ENCODE peak calls at places on chromosomes 2 and 18, in four cellular contexts. U is activated effector memory CD4-positive, alpha-beta T cell treated with anti-CD3 and anti-CD28 coated beads, Interleukin-2, amount 50 U/mL, for 16 hours; B is globus pallidus; P is NCI-H460. V is an unnamed sample.
A peak's percentile ranks its signal among the peaks of the same experiment; 100 is the strongest.

GRCh38 chr2:213188971-213189899 is 37.8 kb upstream of the IKZF2 start:
- DNase-seq in U (no peak), B (peak; percentile 0), P (no peak), V (no peak)

GRCh38 chr2:233654501-233654900 is 17.2 kb upstream of the UGT1A9 start:
- DNase-seq in U (no peak), B (no peak), P (no peak), V (no peak)

GRCh38 chr2:32009479-32010256 is 1.1 kb downstream of the MEMO1 start:
- DNase-seq in U (peak; percentile 79), B (peak; percentile 29), P (no peak), V (peak; percentile 24)

GRCh38 chr2:105576440-105577241 is 168.1 kb upstream of the NCK2 start:
- DNase-seq in U (peak; percentile 58), B (peak; percentile 26), P (peak; percentile 6), V (no peak)

GRCh38 chr18:33670052-33670451 is 92.0 kb downstream of the ASXL3 start:
- DNase-seq in U (no peak), B (no peak), P (no peak), V (no peak)

GRCh38 chr2:105929506-105929905 is 184.8 kb downstream of the NCK2 start:
- DNase-seq in U (peak; percentile 73), B (no peak), P (no peak), V (no peak)

GRCh38 chr2:17754773-17755425 is 961 bp downstream of the GEN1 start:
- DNase-seq in U (no peak), B (no peak), P (no peak), V (no peak)

GRCh38 chr2:233243348-233243747 is 8.1 kb upstream of the ATG16L1 start:
- DNase-seq in U (no peak), B (no peak), P (no peak), V (no peak)

GRCh38 chr2:21260316-21260715 is 136.5 kb downstream of the TDRD15 start:
- DNase-seq in U (no peak), B (no peak), P (no peak), V (no peak)

V was measured in T-helper 17 cell.